ENCODE peak calls at places on chromosomes 7 and 10, in six cellular contexts. One of them, this sample, is unnamed. For H3K27me3, the result is how much of the 10 kb centered on the place peaks cover.

GRCh38 chr7:25694690-25695089 is 457.3 kb upstream of the NFE2L3 start:
- DNase-seq in IMR-90: no peak
- DNase-seq in sigmoid colon: no peak
- DNase-seq in psoas muscle: no peak
- DNase-seq in heart left ventricle: peak
- DNase-seq in WERI-Rb-1: no peak
- DNase-seq in this sample: no peak

GRCh38 chr7:139777304-139777890 is 401 bp downstream of the HIPK2 start:
- DNase-seq in psoas muscle: peak
- DNase-seq in heart left ventricle: peak
- DNase-seq in sigmoid colon: peak
- DNase-seq in IMR-90: no peak
- DNase-seq in WERI-Rb-1: peak
- DNase-seq in this sample: no peak

GRCh38 chr7:128697301-128697905 is 25.3 kb downstream of the GARIN1A start:
- DNase-seq in sigmoid colon: peak
- DNase-seq in IMR-90: peak
- DNase-seq in psoas muscle: peak
- DNase-seq in WERI-Rb-1: no peak
- DNase-seq in heart left ventricle: no peak
- DNase-seq in this sample: peak

GRCh38 chr7:1807821-1808600 is 137.9 kb downstream of the ELFN1 start:
- DNase-seq in sigmoid colon: peak
- DNase-seq in heart left ventricle: no peak
- DNase-seq in WERI-Rb-1: no peak
- DNase-seq in psoas muscle: no peak
- DNase-seq in IMR-90: no peak
- DNase-seq in this sample: no peak

GRCh38 chr7:128941323-128941890 is 3.7 kb downstream of the IRF5 start:
- DNase-seq in WERI-Rb-1: no peak
- DNase-seq in sigmoid colon: no peak
- DNase-seq in IMR-90: no peak
- DNase-seq in psoas muscle: no peak
- DNase-seq in heart left ventricle: no peak
- DNase-seq in this sample: no peak

GRCh38 chr7:136857573-136857972 is 10.9 kb upstream of the CHRM2 start:
- DNase-seq in WERI-Rb-1: no peak
- DNase-seq in psoas muscle: no peak
- DNase-seq in heart left ventricle: no peak
- DNase-seq in IMR-90: peak
- DNase-seq in sigmoid colon: no peak
- DNase-seq in this sample: peak

GRCh38 chr7:68470836-68471235 is 1127.4 kb upstream of the AUTS2 start:
- DNase-seq in sigmoid colon: no peak
- DNase-seq in WERI-Rb-1: no peak
- DNase-seq in IMR-90: no peak
- DNase-seq in heart left ventricle: no peak
- DNase-seq in psoas muscle: no peak
- DNase-seq in this sample: no peak

GRCh38 chr7:77222819-77223218 is 23.2 kb upstream of the FGL2 start:
- DNase-seq in psoas muscle: no peak
- DNase-seq in sigmoid colon: no peak
- DNase-seq in heart left ventricle: no peak
- DNase-seq in WERI-Rb-1: no peak
- DNase-seq in IMR-90: no peak
- DNase-seq in this sample: no peak

GRCh38 chr10:49398000-49398861 is 2.3 kb upstream of the DRGX start:
- DNase-seq in psoas muscle: peak
- DNase-seq in heart left ventricle: peak
- DNase-seq in sigmoid colon: no peak
- DNase-seq in WERI-Rb-1: no peak
- DNase-seq in IMR-90: peak
- DNase-seq in this sample: peak

GRCh38 chr10:91347529-91347928 is 62.6 kb upstream of the HECTD2 start:
- DNase-seq in sigmoid colon: no peak
- DNase-seq in psoas muscle: no peak
- DNase-seq in WERI-Rb-1: no peak
- DNase-seq in heart left ventricle: no peak
- DNase-seq in IMR-90: peak
- DNase-seq in this sample: peak

GRCh38 chr10:29120216-29120615 is 168.7 kb upstream of the LYZL1 start:
- DNase-seq in IMR-90: peak
- DNase-seq in sigmoid colon: no peak
- DNase-seq in psoas muscle: no peak
- DNase-seq in heart left ventricle: no peak
- DNase-seq in WERI-Rb-1: no peak
- DNase-seq in this sample: peak

GRCh38 chr7:100545636-100546128 is 6.7 kb downstream of the AGFG2 start:
- DNase-seq in psoas muscle: no peak
- DNase-seq in IMR-90: peak
- DNase-seq in WERI-Rb-1: no peak
- DNase-seq in heart left ventricle: no peak
- DNase-seq in sigmoid colon: peak
- DNase-seq in this sample: peak

GRCh38 chr7:145489609-145490008 is 627.0 kb upstream of the CNTNAP2 start:
- DNase-seq in WERI-Rb-1: no peak
- DNase-seq in heart left ventricle: no peak
- DNase-seq in sigmoid colon: no peak
- DNase-seq in psoas muscle: no peak
- DNase-seq in IMR-90: no peak
- DNase-seq in this sample: no peak

GRCh38 chr10:125127986-125128385 is 32.4 kb downstream of the CTBP2 start:
- DNase-seq in sigmoid colon: no peak
- DNase-seq in psoas muscle: no peak
- DNase-seq in heart left ventricle: no peak
- DNase-seq in WERI-Rb-1: no peak
- DNase-seq in IMR-90: no peak
- DNase-seq in this sample: no peak

DNA sequence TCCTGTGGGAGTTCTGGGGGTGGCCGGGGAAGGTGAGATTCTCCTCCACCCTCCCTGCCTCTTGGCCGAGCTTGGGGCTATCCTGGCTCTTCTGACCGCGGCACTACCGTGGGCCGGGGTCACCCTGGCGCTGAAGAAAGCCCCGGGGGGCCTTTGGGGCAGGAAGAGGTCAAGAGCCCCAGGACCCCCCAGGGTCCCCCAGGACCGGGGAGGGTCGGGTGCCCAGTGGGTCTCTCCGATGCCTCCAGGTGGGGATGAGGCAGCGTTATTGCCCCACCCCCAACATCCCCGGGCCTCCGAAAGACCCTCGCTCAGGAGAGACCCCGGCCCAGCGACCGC is 439 bp upstream of the KNDC1 start:
- DNase-seq in sigmoid colon: no peak
- DNase-seq in heart left ventricle: peak
- DNase-seq in psoas muscle: no peak
- DNase-seq in IMR-90: no peak
- DNase-seq in WERI-Rb-1: no peak
- DNase-seq in this sample: no peak
- H3K27me3 ChIP-seq in sigmoid colon: half or more
- H3K27me3 ChIP-seq in heart left ventricle: under half
- H3K27me3 ChIP-seq in psoas muscle: under half
- H3K27me3 ChIP-seq in IMR-90: under half
- H3K27me3 ChIP-seq in WERI-Rb-1: under half
- H3K27me3 ChIP-seq in this sample: under half

DNA sequence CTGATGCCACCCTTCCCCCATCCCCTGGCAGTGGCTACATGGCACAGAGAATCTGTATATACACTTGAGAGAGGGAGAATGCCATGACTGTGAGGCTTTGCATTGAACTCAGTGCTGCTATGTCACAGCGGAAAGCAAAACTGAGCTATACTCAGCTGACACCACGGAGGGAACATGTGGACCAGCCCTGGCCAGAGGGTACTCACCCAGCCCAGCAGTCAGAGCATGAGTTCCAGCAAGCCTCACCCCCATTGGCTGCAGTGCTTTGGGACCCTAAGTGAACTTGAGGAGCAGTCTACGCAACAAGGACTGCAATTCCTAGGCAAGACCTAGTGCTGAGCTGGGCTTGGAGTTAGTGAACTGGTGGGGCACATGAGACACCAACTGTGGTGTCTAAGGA is 10.3 kb upstream of the AOC1 start:
- DNase-seq in sigmoid colon: peak
- DNase-seq in heart left ventricle: no peak
- DNase-seq in WERI-Rb-1: no peak
- DNase-seq in IMR-90: no peak
- DNase-seq in psoas muscle: no peak
- DNase-seq in this sample: no peak
- H3K27me3 ChIP-seq in sigmoid colon: under half
- H3K27me3 ChIP-seq in heart left ventricle: under half
- H3K27me3 ChIP-seq in WERI-Rb-1: under half
- H3K27me3 ChIP-seq in IMR-90: under half
- H3K27me3 ChIP-seq in psoas muscle: under half
- H3K27me3 ChIP-seq in this sample: under half

DNA sequence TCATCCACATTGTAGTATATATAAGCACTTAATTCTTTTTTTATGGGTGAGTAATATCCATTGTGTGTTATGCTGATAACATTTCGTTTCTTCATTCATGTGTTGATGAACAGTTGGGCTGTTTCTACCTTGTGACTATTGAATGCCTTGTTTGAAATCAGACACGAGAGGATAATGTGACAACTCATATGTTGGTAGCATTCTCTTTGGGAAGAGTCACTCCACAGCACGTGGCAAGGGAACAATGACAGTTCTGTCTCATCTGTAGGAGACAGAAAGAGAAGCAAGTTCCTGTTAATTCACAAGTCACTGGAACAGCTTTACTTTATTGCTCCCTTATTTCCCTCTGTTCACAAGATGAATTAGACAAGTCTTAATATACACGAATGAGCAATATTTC is 125.2 kb downstream of the SEC23IP start:
- DNase-seq in sigmoid colon: no peak
- DNase-seq in WERI-Rb-1: no peak
- DNase-seq in IMR-90: no peak
- DNase-seq in psoas muscle: no peak
- DNase-seq in heart left ventricle: no peak
- DNase-seq in this sample: no peak
- H3K27me3 ChIP-seq in sigmoid colon: under half
- H3K27me3 ChIP-seq in WERI-Rb-1: under half
- H3K27me3 ChIP-seq in IMR-90: under half
- H3K27me3 ChIP-seq in psoas muscle: under half
- H3K27me3 ChIP-seq in heart left ventricle: under half
- H3K27me3 ChIP-seq in this sample: under half

DNA sequence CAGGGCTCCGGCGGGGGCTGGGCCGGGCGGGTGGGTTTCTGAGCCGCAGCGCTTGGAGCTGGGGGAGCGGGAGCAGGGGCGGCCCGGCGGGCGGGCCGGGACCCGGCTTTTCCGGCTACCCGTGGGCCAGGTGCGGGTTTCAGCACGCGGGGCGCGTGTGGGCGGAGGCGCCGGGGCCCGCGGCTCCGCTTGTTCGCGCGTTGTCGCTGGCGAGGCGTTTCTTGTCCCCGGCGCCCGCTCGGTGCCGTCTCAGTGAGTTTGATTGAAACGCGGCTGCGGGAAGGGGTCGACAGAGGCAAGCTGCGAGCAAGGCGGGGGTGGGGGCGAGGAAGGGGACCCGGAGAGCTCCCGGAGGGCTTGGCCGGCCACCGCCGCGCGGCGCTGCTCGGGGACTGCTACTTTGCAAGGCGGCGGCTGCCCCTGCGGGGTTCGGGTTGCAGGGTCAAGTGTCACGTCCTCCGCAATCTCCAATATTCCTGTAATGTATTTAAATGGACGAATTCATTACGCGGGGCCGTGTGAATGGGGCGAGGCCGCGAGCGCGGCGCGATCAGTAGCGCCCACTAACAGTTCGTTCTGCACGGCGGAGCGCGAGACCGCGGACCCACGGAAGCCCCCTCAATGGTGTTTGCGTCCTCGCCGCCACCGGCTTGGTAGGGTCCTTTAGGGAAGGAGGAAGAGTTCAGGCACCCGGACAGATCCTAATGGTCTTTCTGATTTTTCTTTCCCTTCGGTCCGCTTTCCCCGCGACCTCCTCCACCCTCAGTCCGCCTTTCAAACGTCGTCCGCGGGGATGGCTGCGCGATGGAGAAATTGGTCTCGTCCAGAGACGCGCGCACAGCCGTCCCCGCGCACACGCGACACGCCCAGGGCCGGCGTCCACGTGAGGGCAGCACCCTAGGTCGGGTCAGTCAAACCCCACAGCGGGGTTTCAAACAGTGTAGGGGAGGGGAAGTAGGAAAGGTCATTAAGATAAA is 76.9 kb downstream of the INSIG1 start:
- DNase-seq in sigmoid colon: no peak
- DNase-seq in WERI-Rb-1: no peak
- DNase-seq in IMR-90: no peak
- DNase-seq in psoas muscle: no peak
- DNase-seq in heart left ventricle: no peak
- DNase-seq in this sample: no peak
- H3K27me3 ChIP-seq in sigmoid colon: half or more
- H3K27me3 ChIP-seq in WERI-Rb-1: half or more
- H3K27me3 ChIP-seq in IMR-90: half or more
- H3K27me3 ChIP-seq in psoas muscle: half or more
- H3K27me3 ChIP-seq in heart left ventricle: half or more
- H3K27me3 ChIP-seq in this sample: half or more

DNA sequence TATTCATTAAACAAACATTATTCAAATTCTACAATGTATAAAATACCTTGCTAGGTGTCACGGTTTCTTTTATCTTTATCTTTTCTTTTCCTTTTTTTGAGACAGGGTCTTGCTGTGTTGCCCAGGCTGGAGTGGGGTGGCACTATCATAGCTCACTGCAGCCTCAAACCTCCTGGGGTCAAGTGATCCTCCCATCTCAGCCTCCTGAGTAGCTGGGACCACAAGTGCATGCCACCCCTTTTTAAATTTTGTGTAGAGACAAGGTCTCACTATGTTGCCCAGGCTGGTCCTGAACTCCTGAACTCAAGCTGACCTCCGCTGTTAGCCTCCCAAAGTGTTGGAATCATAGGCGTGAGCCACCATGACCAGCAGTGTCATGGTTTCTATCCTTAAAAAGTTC is 17.9 kb upstream of the BLOC1S2 start:
- DNase-seq in WERI-Rb-1: no peak
- DNase-seq in IMR-90: no peak
- DNase-seq in heart left ventricle: no peak
- DNase-seq in sigmoid colon: no peak
- DNase-seq in psoas muscle: no peak
- DNase-seq in this sample: no peak
- H3K27me3 ChIP-seq in WERI-Rb-1: under half
- H3K27me3 ChIP-seq in IMR-90: under half
- H3K27me3 ChIP-seq in heart left ventricle: under half
- H3K27me3 ChIP-seq in sigmoid colon: under half
- H3K27me3 ChIP-seq in psoas muscle: under half
- H3K27me3 ChIP-seq in this sample: under half

GRCh38 chr10:111078505-111079185 is 1.8 kb downstream of the ADRA2A start:
- DNase-seq in WERI-Rb-1: no peak
- DNase-seq in psoas muscle: no peak
- DNase-seq in sigmoid colon: no peak
- DNase-seq in IMR-90: no peak
- DNase-seq in heart left ventricle: no peak
- DNase-seq in this sample: no peak
- H3K27me3 ChIP-seq in WERI-Rb-1: under half
- H3K27me3 ChIP-seq in psoas muscle: under half
- H3K27me3 ChIP-seq in sigmoid colon: half or more
- H3K27me3 ChIP-seq in IMR-90: half or more
- H3K27me3 ChIP-seq in heart left ventricle: under half
- H3K27me3 ChIP-seq in this sample: under half